ENCODE peak calls at places on chromosome 20, in four cellular contexts. L, R, I and N are unnamed samples.

GRCh38 chr20:40880063-40880715 is 148.4 kb upstream of the TOP1 start:
- DNase-seq in L (no peak), R (no peak), I (no peak), N (no peak)

GRCh38 chr20:36214684-36215256 is 21.5 kb upstream of the AAR2 start:
- DNase-seq in L (no peak), R (peak; percentile 46), I (peak; percentile 49), N (no peak)

GRCh38 chr20:50666709-50667310 is 24.5 kb downstream of the RIPOR3 start:
- DNase-seq in L (no peak), R (no peak), I (no peak), N (no peak)

GRCh38 chr20:62935968-62936585 is 1.9 kb upstream of the GID8 start:
- DNase-seq in L (no peak), R (no peak), I (no peak), N (no peak)

GRCh38 chr20:13101276-13101675 is 92.5 kb downstream of the SPTLC3 start:
- DNase-seq in L (no peak), R (no peak), I (no peak), N (no peak)

GRCh38 chr20:38418509-38419204 is 16.5 kb downstream of the SNHG17 start:
- DNase-seq in L (no peak), R (no peak), I (peak; percentile 76), N (no peak)

GRCh38 chr20:35739294-35740163 is 2.5 kb downstream of the RBM39 start:
- DNase-seq in L (no peak), R (peak; percentile 41), I (peak; percentile 53), N (peak; percentile 23)

GRCh38 chr20:10558635-10559187 is 115.1 kb downstream of the JAG1 start:
- DNase-seq in L (peak; percentile 75), R (peak; percentile 44), I (peak; percentile 85), N (peak; percentile 92)

GRCh38 chr20:32111763-32112162 is 2.2 kb downstream of the TM9SF4 start:
- DNase-seq in L (no peak), R (no peak), I (no peak), N (no peak)

GRCh38 chr20:24895898-24896658 is 53.0 kb upstream of the CST7 start:
- DNase-seq in L (no peak), R (no peak), I (no peak), N (no peak)

GRCh38 chr20:13995086-13995665 is at the start of gene MACROD2:
- DNase-seq in L (peak; percentile 73), R (peak; percentile 97), I (peak; percentile 72), N (peak; percentile 16)

GRCh38 chr20:2509794-2510193 is 1.1 kb upstream of the ZNF343 start:
- DNase-seq in L (no peak), R (no peak), I (no peak), N (no peak)

GRCh38 chr20:37627060-37627766 is 66.6 kb upstream of the CTNNBL1 start:
- DNase-seq in L (no peak), R (peak; percentile 48), I (peak; percentile 70), N (no peak)

GRCh38 chr20:40562031-40562430 is 127.0 kb downstream of the MAFB start:
- DNase-seq in L (no peak), R (peak; percentile 19), I (no peak), N (no peak)

GRCh38 chr20:62804632-62805364 is at the start of gene OGFR:
- DNase-seq in L (no peak), R (no peak), I (peak; percentile 62), N (no peak)

GRCh38 chr20:51425347-51426106 is 117.0 kb downstream of the NFATC2 start:
- DNase-seq in L (no peak), R (no peak), I (no peak), N (no peak)

GRCh38 chr20:11067359-11067758 is 393.6 kb upstream of the JAG1 start:
- DNase-seq in L (no peak), R (no peak), I (no peak), N (no peak)

GRCh38 chr20:53707341-53708102 is 113.9 kb upstream of the ZNF217 start:
- DNase-seq in L (no peak), R (no peak), I (peak; percentile 32), N (no peak)
- H3K4me3 ChIP-seq in L (no peak overlapping the region), R (no peak overlapping the region), I (no peak overlapping the region), N (no peak overlapping the region)

DNA sequence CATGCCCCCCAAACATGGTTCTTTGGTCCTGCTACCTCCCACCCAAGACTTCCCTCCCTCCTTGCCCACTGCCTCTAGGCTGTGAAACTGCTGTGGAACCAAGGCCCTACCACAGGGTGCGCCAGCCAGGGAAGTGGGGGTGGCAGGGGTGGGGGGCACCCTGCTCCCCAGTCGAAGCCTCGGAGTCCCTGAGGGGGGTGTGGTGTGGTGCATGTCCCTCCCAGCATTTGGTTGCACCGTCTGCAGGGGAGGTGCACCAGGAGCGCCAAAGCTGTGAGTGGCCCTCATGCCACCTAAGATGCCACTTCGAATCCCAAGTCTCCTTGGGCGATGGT is 1.8 kb downstream of the RGS19 start:
- DNase-seq in L (no peak), R (no peak), I (no peak), N (no peak)
- H3K4me3 ChIP-seq in L (no peak overlapping the region), R (no peak overlapping the region), I (no peak overlapping the region), N (no peak overlapping the region)

GRCh38 chr20:53623454-53624206 is 30.0 kb upstream of the ZNF217 start:
- DNase-seq in L (peak; percentile 32), R (peak; percentile 88), I (peak; percentile 83), N (no peak)
- H3K4me3 ChIP-seq in L (no peak overlapping the region), R (peak overlapping the region; percentile 37), I (no peak overlapping the region), N (peak overlapping the region; percentile 8)

GRCh38 chr20:19099586-19100555 is 112.6 kb upstream of the SLC24A3 start:
- DNase-seq in L (no peak), R (no peak), I (no peak), N (no peak)
- H3K4me3 ChIP-seq in L (no peak overlapping the region), R (no peak overlapping the region), I (no peak overlapping the region), N (no peak overlapping the region)

DNA sequence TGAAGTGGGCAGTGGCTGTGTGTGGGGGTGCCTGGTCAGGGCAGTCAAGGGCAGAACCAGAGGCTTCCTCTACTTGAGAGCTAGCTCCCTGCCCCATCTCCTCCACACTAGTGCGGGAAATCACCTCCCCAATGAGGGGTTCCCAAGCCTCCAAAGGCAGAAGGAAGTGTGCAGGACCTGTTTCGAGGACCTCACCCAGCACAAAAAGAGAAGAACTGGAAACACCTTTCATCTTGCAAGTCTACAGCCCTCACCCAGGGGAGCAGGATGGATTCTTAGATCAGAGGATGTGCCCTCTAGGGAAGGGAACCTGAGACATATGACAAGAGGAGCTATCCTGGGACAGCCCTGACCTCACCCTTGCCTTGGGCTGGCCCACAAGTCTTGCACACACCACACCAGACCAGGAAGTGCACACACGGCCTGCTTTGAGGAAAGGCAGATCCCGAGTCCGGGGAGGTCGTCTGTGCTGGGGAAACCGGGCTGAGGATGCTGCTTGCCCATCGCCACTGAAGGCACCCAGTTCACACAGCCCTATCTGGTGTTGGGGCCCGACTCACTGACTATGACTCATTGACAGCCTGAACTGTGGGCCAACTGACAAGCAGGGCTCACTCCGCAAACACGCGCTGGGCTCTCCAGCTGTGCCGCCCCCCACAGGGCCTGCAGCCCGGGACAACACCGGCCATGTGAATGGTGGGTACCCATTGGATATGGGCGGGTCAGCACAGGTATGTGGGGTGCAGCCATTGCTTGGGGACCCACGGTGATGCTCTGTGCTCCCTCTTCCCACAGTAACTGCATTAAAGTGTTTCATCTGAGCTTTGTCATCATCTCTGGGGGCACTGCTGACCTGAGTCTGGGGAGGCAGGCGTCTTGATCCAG is 1.8 kb downstream of the SAMD10 start:
- DNase-seq in L (no peak), R (peak; percentile 60), I (peak; percentile 72), N (no peak)
- H3K4me3 ChIP-seq in L (no peak overlapping the region), R (no peak overlapping the region), I (no peak overlapping the region), N (no peak overlapping the region)

DNA sequence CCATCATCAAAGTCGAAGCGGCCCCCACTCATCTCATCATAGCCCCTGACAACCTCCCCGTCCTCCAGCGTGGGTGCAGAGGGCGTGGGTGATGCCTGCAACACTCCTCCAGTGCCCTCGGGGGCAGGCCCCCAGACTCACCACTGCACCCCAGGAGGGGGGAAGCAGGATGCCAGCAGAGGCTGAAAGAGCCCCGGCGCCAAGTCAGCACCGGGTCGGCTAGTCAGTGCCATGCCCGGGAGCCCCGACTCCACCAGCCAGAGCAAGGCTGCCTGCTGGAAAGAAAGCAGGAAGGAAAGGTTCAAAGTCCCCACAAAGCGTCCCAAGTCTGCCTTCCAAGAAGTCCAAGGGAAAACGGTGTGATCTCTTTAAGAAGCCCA is 324 bp downstream of the JPH2 start:
- DNase-seq in L (no peak), R (no peak), I (no peak), N (no peak)
- H3K4me3 ChIP-seq in L (peak overlapping the region; percentile 35), R (peak overlapping the region; percentile 48), I (peak overlapping the region; percentile 43), N (peak overlapping the region; percentile 52)